ENCODE peak calls at places on chromosomes 11 and 22, in ten cellular contexts. D is upper lobe of left lung; I is Calu3; N is cardiac fibroblast; J is stimulated activated naive CD8-positive, alpha-beta T cell treated with anti-CD3 and anti-CD28 coated beads, Interleukin-15, amount 100 ng/mL, for 72 hours; Z is A549; P is LoVo; G is activated T-helper 1 cell treated with anti-CD3 and anti-CD28 coated beads, Interleukin-12 subunit alpha, Interleukin-12 subunit beta, Interleukin-2, Interleukin-4 antibody, amounts not matched to agents 30 ng/mL and 10 ng/mL and 1 ng/mL, durations not matched to agents 14 hours and 24 hours and 36 hours; C is C1 segment of cervical spinal cord; B is NCI-H748 treated with DMSO at 0.1 percent for 48 hours. K is an unnamed sample.

GRCh38 chr11:8841899-8842298 is 69.1 kb upstream of the AKIP1 start:
- DNase-seq in D (no peak), J (no peak), B (no peak), C (no peak), I (peak), P (no peak), Z (no peak), G (no peak), N (peak), K (no peak)

GRCh38 chr11:94883878-94884277 is 89.5 kb downstream of the CWC15 start:
- DNase-seq in Z (no peak), D (no peak), B (no peak), N (no peak), C (no peak), G (no peak), P (no peak), J (no peak), I (no peak), K (no peak)

GRCh38 chr11:128868851-128869671 is 2.0 kb upstream of the KCNJ1 start:
- DNase-seq in B (no peak), D (no peak), P (no peak), J (peak), I (no peak), G (no peak), N (no peak), C (no peak), Z (no peak), K (no peak)

GRCh38 chr11:123559418-123559817 is 95.0 kb downstream of the SCN3B start:
- DNase-seq in D (no peak), I (no peak), B (no peak), P (no peak), N (peak), C (no peak), G (no peak), Z (no peak), J (no peak), K (no peak)

GRCh38 chr11:65808744-65809341 is 22.0 kb downstream of the OVOL1 start:
- DNase-seq in J (no peak), P (no peak), G (no peak), I (no peak), N (no peak), D (no peak), B (no peak), C (no peak), Z (no peak), K (no peak)

GRCh38 chr11:113574171-113574570 is 99.0 kb upstream of the DRD2 start:
- DNase-seq in P (no peak), G (no peak), J (no peak), N (no peak), Z (no peak), C (no peak), D (no peak), I (no peak), B (peak), K (no peak)

GRCh38 chr22:17271711-17272451 is 52.6 kb upstream of the ADA2 start:
- DNase-seq in Z (no peak), C (no peak), N (no peak), G (no peak), I (no peak), J (no peak), D (no peak), P (no peak), B (no peak), K (no peak)

GRCh38 chr11:33045551-33046255 is 6.3 kb downstream of the TCP11L1 start:
- DNase-seq in D (no peak), G (no peak), J (no peak), C (no peak), P (peak), Z (no peak), B (no peak), N (peak), I (peak), K (no peak)

GRCh38 chr11:47389577-47390072 is 11.3 kb upstream of the SPI1 start:
- DNase-seq in P (no peak), D (peak), B (no peak), J (no peak), N (no peak), Z (no peak), G (no peak), I (no peak), C (no peak), K (no peak)

GRCh38 chr11:79122759-79123158 is 318.1 kb downstream of the TENM4 start:
- DNase-seq in J (no peak), D (no peak), P (no peak), I (no peak), C (no peak), N (no peak), Z (no peak), G (no peak), B (no peak), K (no peak)

GRCh38 chr22:27240298-27240885 is 561.2 kb downstream of the MN1 start:
- DNase-seq in I (peak), N (no peak), C (no peak), G (no peak), P (no peak), Z (no peak), J (no peak), D (no peak), B (no peak), K (no peak)

GRCh38 chr11:72222106-72222891 is 2.3 kb upstream of the INPPL1 start:
- DNase-seq in D (no peak), C (no peak), B (no peak), J (no peak), P (no peak), G (no peak), I (no peak), N (no peak), Z (no peak), K (no peak)

GRCh38 chr11:13114566-13115465 is 105.7 kb downstream of the RASSF10 start:
- DNase-seq in B (peak), I (peak), C (no peak), G (no peak), P (no peak), J (no peak), Z (peak), N (no peak), D (peak), K (no peak)

GRCh38 chr22:19523240-19524169 is 705 bp downstream of the CLDN5 start:
- DNase-seq in G (peak), C (no peak), N (peak), P (no peak), D (no peak), Z (no peak), B (no peak), J (peak), I (no peak), K (no peak)

GRCh38 chr22:32177221-32177765 is 18.2 kb upstream of the C22orf42 start:
- DNase-seq in G (no peak), C (no peak), N (no peak), D (no peak), Z (no peak), B (no peak), J (no peak), P (no peak), I (no peak), K (no peak)

GRCh38 chr22:20291604-20292063 is 23.5 kb upstream of the RTN4R start:
- DNase-seq in D (no peak), N (no peak), Z (no peak), I (no peak), G (no peak), P (no peak), J (no peak), B (no peak), C (no peak), K (no peak)

GRCh38 chr22:25119609-25120008 is 80.0 kb upstream of the CRYBB3 start:
- DNase-seq in J (no peak), N (no peak), C (no peak), P (no peak), D (no peak), Z (no peak), I (peak), G (no peak), B (no peak), K (no peak)

GRCh38 chr11:1260023-1260501 is 37.2 kb downstream of the MUC5B start:
- DNase-seq in P (peak), Z (peak), G (peak), J (no peak), C (no peak), B (no peak), N (peak), D (no peak), I (peak), K (peak)

GRCh38 chr11:79466411-79466810 is 25.6 kb upstream of the TENM4 start:
- DNase-seq in D (no peak), N (peak), J (no peak), G (no peak), I (no peak), B (no peak), P (no peak), C (no peak), Z (no peak), K (no peak)

GRCh38 chr22:28647216-28647615 is 32.4 kb downstream of the TTC28 start:
- DNase-seq in Z (no peak), I (no peak), N (no peak), P (no peak), G (no peak), B (no peak), J (no peak), C (no peak), D (no peak), K (no peak)

GRCh38 chr22:33909075-33909458 is 11.2 kb downstream of the LARGE1 start:
- DNase-seq in G (no peak), N (peak), B (no peak), P (no peak), Z (no peak), I (no peak), D (no peak), C (no peak), J (no peak), K (no peak)

GRCh38 chr11:117973446-117973922 is 12.7 kb upstream of the IL10RA start:
- DNase-seq in P (no peak), Z (no peak), D (no peak), C (no peak), G (no peak), N (no peak), B (no peak), I (no peak), J (no peak), K (no peak)

GRCh38 chr22:49677495-49677889 is 150.2 kb downstream of the BRD1 start:
- DNase-seq in G (no peak), P (no peak), Z (no peak), C (no peak), D (no peak), B (no peak), J (no peak), I (no peak), N (no peak), K (no peak)

GRCh38 chr11:31810779-31811647 is at the start of gene PAX6:
- DNase-seq in G (peak), C (peak), B (peak), I (peak), J (peak), Z (peak), D (peak), P (no peak), N (peak), K (no peak)

GRCh38 chr11:123700774-123701173 is 40.7 kb downstream of the ZNF202 start:
- DNase-seq in N (no peak), B (no peak), I (no peak), D (no peak), G (no peak), J (no peak), P (no peak), Z (no peak), C (no peak), K (no peak)

GRCh38 chr11:3841426-3842304 is 906 bp upstream of the RHOG start:
- DNase-seq in B (peak), G (peak), Z (peak), P (peak), C (no peak), J (peak), N (peak), I (peak), D (peak), K (peak)

GRCh38 chr22:22031183-22031560 is 48.6 kb upstream of the TOP3B start:
- DNase-seq in J (no peak), P (no peak), C (no peak), Z (no peak), G (no peak), D (no peak), N (no peak), I (no peak), B (no peak), K (no peak)

GRCh38 chr22:37669586-37669985 is 5.8 kb upstream of the LGALS1 start:
- DNase-seq in N (no peak), C (no peak), J (no peak), P (no peak), I (no peak), B (no peak), D (no peak), Z (no peak), G (no peak), K (no peak)

GRCh38 chr22:35604671-35605457 is 12.3 kb downstream of the MB start:
- DNase-seq in D (no peak), J (peak), G (no peak), N (no peak), Z (no peak), I (peak), B (no peak), C (no peak), P (peak), K (no peak)

GRCh38 chr22:35930933-35931332 is 97.7 kb downstream of the RBFOX2 start:
- DNase-seq in J (no peak), D (no peak), C (no peak), Z (peak), G (no peak), N (peak), I (peak), P (peak), B (no peak), K (peak)

GRCh38 chr11:98835336-98835735 is 185.4 kb upstream of the CNTN5 start:
- DNase-seq in B (no peak), D (no peak), J (no peak), I (no peak), C (no peak), N (no peak), Z (no peak), P (no peak), G (no peak), K (no peak)

GRCh38 chr22:38260760-38261477 is 11.9 kb downstream of the TMEM184B start:
- DNase-seq in I (no peak), J (no peak), D (no peak), P (no peak), C (no peak), G (no peak), N (no peak), B (no peak), Z (no peak), K (no peak)

GRCh38 chr11:9169595-9170295 is 78.3 kb upstream of the SCUBE2 start:
- DNase-seq in J (no peak), N (no peak), I (no peak), B (no peak), P (no peak), G (no peak), C (no peak), Z (no peak), D (no peak), K (no peak)

GRCh38 chr11:16799890-16800289 is 61.4 kb downstream of the C11orf58 start:
- DNase-seq in I (no peak), N (no peak), J (no peak), D (no peak), Z (no peak), B (no peak), G (no peak), P (no peak), C (no peak), K (no peak)